ENCODE peak calls at places on chromosome 3, in five cellular contexts. One of them, this sample, is unnamed.

GRCh38 chr3:69761896-69762789 is 22.9 kb downstream of the MITF start:
- DNase-seq in ovary: no peak
- DNase-seq in IMR-90: peak
- DNase-seq in brain microvascular endothelial cell: peak
- DNase-seq in coronary artery: no peak
- DNase-seq in this sample: no peak

GRCh38 chr3:172223870-172224269 is 184.5 kb downstream of the FNDC3B start:
- DNase-seq in ovary: no peak
- DNase-seq in IMR-90: peak
- DNase-seq in brain microvascular endothelial cell: no peak
- DNase-seq in coronary artery: no peak
- DNase-seq in this sample: no peak

GRCh38 chr3:62159693-62160092 is 213.7 kb downstream of the FEZF2 start:
- DNase-seq in ovary: peak
- DNase-seq in IMR-90: peak
- DNase-seq in brain microvascular endothelial cell: peak
- DNase-seq in coronary artery: peak
- DNase-seq in this sample: no peak

GRCh38 chr3:155500429-155500828 is 206.9 kb upstream of the STRIT1 start:
- DNase-seq in ovary: no peak
- DNase-seq in IMR-90: no peak
- DNase-seq in brain microvascular endothelial cell: no peak
- DNase-seq in coronary artery: no peak
- DNase-seq in this sample: no peak

GRCh38 chr3:158168996-158169573 is 59.2 kb downstream of the RSRC1 start:
- DNase-seq in ovary: no peak
- DNase-seq in IMR-90: peak
- DNase-seq in brain microvascular endothelial cell: peak
- DNase-seq in coronary artery: no peak
- DNase-seq in this sample: no peak

GRCh38 chr3:15527031-15527459 is 5.5 kb upstream of the COLQ start:
- DNase-seq in ovary: peak
- DNase-seq in IMR-90: peak
- DNase-seq in brain microvascular endothelial cell: no peak
- DNase-seq in coronary artery: no peak
- DNase-seq in this sample: no peak

GRCh38 chr3:20503394-20504082 is 317.5 kb upstream of the SGO1 start:
- DNase-seq in ovary: no peak
- DNase-seq in IMR-90: no peak
- DNase-seq in brain microvascular endothelial cell: no peak
- DNase-seq in coronary artery: no peak
- DNase-seq in this sample: no peak

GRCh38 chr3:84318273-84318809 is 640.4 kb upstream of the CADM2 start:
- DNase-seq in ovary: no peak
- DNase-seq in IMR-90: no peak
- DNase-seq in brain microvascular endothelial cell: no peak
- DNase-seq in coronary artery: no peak
- DNase-seq in this sample: no peak

GRCh38 chr3:71097557-71097956 is 486.0 kb downstream of the FOXP1 start:
- DNase-seq in ovary: no peak
- DNase-seq in IMR-90: no peak
- DNase-seq in brain microvascular endothelial cell: no peak
- DNase-seq in coronary artery: no peak
- DNase-seq in this sample: no peak

DNA sequence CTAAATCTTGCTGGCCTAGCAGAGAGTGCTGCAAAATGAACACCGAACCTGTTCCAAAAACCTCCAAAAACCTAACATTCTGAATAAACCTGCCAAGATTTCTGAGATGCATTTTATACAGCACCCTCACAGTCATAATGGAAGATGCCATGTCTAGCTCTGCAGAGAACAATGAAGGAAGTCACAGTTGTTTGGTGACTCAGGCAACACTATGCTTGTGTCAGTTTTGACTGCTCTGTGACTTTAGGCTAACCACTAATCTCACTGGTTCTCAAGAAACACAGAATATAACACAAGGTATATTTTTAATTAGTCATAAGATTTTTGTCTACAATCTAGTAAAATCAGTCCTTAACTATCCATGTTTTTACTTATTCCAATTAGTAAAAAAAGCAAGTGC is 606.6 kb downstream of the TBL1XR1 start:
- DNase-seq in ovary: no peak
- DNase-seq in IMR-90: no peak
- DNase-seq in brain microvascular endothelial cell: no peak
- DNase-seq in coronary artery: no peak
- DNase-seq in this sample: no peak
- TF ChIP-seq CTCF in ovary: no peak
- TF ChIP-seq CTCF in IMR-90: no peak
- TF ChIP-seq CTCF in brain microvascular endothelial cell: no peak
- TF ChIP-seq CTCF in coronary artery: no peak
- TF ChIP-seq CTCF in this sample: no peak

DNA sequence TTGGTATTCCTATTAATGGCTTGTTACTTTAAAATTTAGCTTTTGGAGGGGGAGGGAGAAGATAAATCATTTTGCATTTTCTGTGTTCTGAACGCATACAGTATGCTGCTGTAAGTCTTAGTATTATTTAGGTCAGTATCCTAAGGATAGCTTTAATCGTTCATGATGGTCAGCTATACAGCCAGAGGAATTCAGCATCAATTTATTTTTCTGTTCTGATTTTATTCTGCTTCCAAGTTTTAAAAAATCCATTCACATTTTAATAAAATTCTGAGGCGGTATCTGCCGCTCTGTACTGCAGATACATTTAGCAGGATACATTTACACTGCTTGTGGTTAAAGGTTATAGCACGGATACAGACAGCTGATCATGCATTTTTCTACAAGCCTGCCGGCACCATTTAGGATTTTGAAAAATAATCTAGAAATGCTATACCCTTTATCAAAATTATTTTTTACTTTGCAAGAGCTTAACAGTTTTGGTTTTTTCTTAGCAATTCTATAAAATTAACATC is 17.8 kb downstream of the ZBTB38 start:
- DNase-seq in ovary: no peak
- DNase-seq in IMR-90: no peak
- DNase-seq in brain microvascular endothelial cell: no peak
- DNase-seq in coronary artery: no peak
- DNase-seq in this sample: no peak
- H3K4me3 ChIP-seq in ovary: no peak
- H3K4me3 ChIP-seq in IMR-90: peak
- H3K4me3 ChIP-seq in brain microvascular endothelial cell: peak
- H3K4me3 ChIP-seq in coronary artery: peak
- H3K4me3 ChIP-seq in this sample: peak

GRCh38 chr3:7421065-7421464 is 560.1 kb downstream of the GRM7 start:
- DNase-seq in ovary: no peak
- DNase-seq in IMR-90: no peak
- DNase-seq in brain microvascular endothelial cell: no peak
- DNase-seq in coronary artery: no peak
- DNase-seq in this sample: no peak
- TF ChIP-seq CTCF in ovary: no peak
- TF ChIP-seq CTCF in IMR-90: no peak
- TF ChIP-seq CTCF in brain microvascular endothelial cell: no peak
- TF ChIP-seq CTCF in coronary artery: no peak
- TF ChIP-seq CTCF in this sample: no peak

GRCh38 chr3:129068291-129068886 is 7.8 kb downstream of the GP9 start:
- DNase-seq in ovary: no peak
- DNase-seq in IMR-90: no peak
- DNase-seq in brain microvascular endothelial cell: no peak
- DNase-seq in coronary artery: no peak
- DNase-seq in this sample: no peak
- H3K4me3 ChIP-seq in ovary: peak
- H3K4me3 ChIP-seq in IMR-90: peak
- H3K4me3 ChIP-seq in brain microvascular endothelial cell: peak
- H3K4me3 ChIP-seq in coronary artery: peak
- H3K4me3 ChIP-seq in this sample: peak

GRCh38 chr3:101674518-101674917 is 2.4 kb downstream of the ZBTB11 start:
- DNase-seq in ovary: no peak
- DNase-seq in IMR-90: no peak
- DNase-seq in brain microvascular endothelial cell: no peak
- DNase-seq in coronary artery: no peak
- DNase-seq in this sample: no peak

GRCh38 chr3:101676219-101676764 is 640 bp downstream of the ZBTB11 start:
- DNase-seq in ovary: peak
- DNase-seq in IMR-90: peak
- DNase-seq in brain microvascular endothelial cell: peak
- DNase-seq in coronary artery: peak
- DNase-seq in this sample: peak

GRCh38 chr3:101677436-101678286 is 729 bp upstream of the ZBTB11 start:
- DNase-seq in ovary: peak
- DNase-seq in IMR-90: no peak
- DNase-seq in brain microvascular endothelial cell: no peak
- DNase-seq in coronary artery: no peak
- DNase-seq in this sample: no peak

GRCh38 chr3:101675709-101676218 is 1.2 kb downstream of the ZBTB11 start:
- DNase-seq in ovary: peak
- DNase-seq in IMR-90: no peak
- DNase-seq in brain microvascular endothelial cell: no peak
- DNase-seq in coronary artery: no peak
- DNase-seq in this sample: no peak

DNA sequence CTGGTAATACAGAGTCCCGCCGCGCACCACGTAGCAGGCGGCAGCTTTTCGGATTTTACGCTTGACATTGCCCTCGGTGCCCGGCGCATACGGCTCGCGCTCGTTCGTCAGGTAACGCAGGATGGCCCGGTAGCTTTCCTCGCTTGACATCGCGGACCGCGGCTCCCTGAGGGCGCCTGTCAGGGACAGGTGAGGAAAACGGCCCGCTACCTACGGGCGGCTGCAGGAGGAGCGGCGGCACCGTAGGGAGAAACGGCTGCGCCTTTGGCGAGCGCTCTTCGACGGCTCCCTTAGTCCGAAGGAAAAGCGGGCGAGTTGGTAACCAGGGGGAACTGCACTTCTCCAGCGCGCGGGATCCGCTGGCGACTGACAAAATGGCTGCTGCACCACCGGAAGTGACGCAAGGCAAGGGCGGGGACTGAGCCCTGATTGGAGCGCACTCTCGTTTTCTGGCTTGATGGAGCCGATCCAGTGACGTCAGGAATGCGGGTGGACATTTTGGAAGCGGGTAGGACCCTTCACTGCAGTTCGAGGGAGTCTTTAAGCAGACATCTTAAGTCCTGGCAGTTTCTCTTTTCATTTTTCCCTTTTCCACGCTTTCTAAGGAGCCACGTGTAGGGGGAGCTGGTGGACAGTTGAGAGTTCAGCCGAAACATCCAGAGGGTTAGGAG is at the start of gene ZBTB11:
- DNase-seq in ovary: peak
- DNase-seq in IMR-90: peak
- DNase-seq in brain microvascular endothelial cell: peak
- DNase-seq in coronary artery: peak
- DNase-seq in this sample: peak
- TF ChIP-seq CTCF in ovary: peak
- TF ChIP-seq CTCF in IMR-90: peak
- TF ChIP-seq CTCF in brain microvascular endothelial cell: peak
- TF ChIP-seq CTCF in coronary artery: no peak
- TF ChIP-seq CTCF in this sample: peak